ENCODE peak calls at places on chromosome 4, in six cellular contexts. One of them, this sample, is unnamed.

GRCh38 chr4:16783119-16783518 is 115.3 kb downstream of the LDB2 start:
- DNase-seq in hepatocyte: peak; percentile 20
- DNase-seq in WTC11: no peak
- DNase-seq in thyroid gland: no peak
- DNase-seq in endothelial cell: no peak
- DNase-seq in CD14-positive monocyte: no peak
- DNase-seq in this sample: no peak

GRCh38 chr4:5783486-5783885 is 72.5 kb downstream of the EVC start:
- DNase-seq in hepatocyte: no peak
- DNase-seq in WTC11: no peak
- DNase-seq in thyroid gland: no peak
- DNase-seq in endothelial cell: no peak
- DNase-seq in CD14-positive monocyte: no peak
- DNase-seq in this sample: no peak

GRCh38 chr4:143273170-143273917 is 63.3 kb upstream of the GAB1 start:
- DNase-seq in hepatocyte: no peak
- DNase-seq in WTC11: no peak
- DNase-seq in thyroid gland: no peak
- DNase-seq in endothelial cell: no peak
- DNase-seq in CD14-positive monocyte: no peak
- DNase-seq in this sample: no peak

GRCh38 chr4:8230033-8230432 is 30.9 kb downstream of the SH3TC1 start:
- DNase-seq in hepatocyte: no peak
- DNase-seq in WTC11: no peak
- DNase-seq in thyroid gland: no peak
- DNase-seq in endothelial cell: no peak
- DNase-seq in CD14-positive monocyte: no peak
- DNase-seq in this sample: no peak

GRCh38 chr4:88158360-88159136 is at the start of gene ABCG2:
- DNase-seq in hepatocyte: peak; percentile 62
- DNase-seq in WTC11: peak; percentile 60
- DNase-seq in thyroid gland: peak; percentile 10
- DNase-seq in endothelial cell: peak; percentile 31
- DNase-seq in CD14-positive monocyte: no peak
- DNase-seq in this sample: peak; percentile 24

GRCh38 chr4:2042947-2043395 is 16.2 kb upstream of the NAT8L start:
- DNase-seq in hepatocyte: no peak
- DNase-seq in WTC11: no peak
- DNase-seq in thyroid gland: no peak
- DNase-seq in endothelial cell: no peak
- DNase-seq in CD14-positive monocyte: no peak
- DNase-seq in this sample: no peak

GRCh38 chr4:39383690-39384089 is 17.5 kb upstream of the RFC1 start:
- DNase-seq in hepatocyte: no peak
- DNase-seq in WTC11: no peak
- DNase-seq in thyroid gland: no peak
- DNase-seq in endothelial cell: no peak
- DNase-seq in CD14-positive monocyte: no peak
- DNase-seq in this sample: no peak

GRCh38 chr4:99633772-99634171 is 23.9 kb downstream of the C4orf54 start:
- DNase-seq in hepatocyte: no peak
- DNase-seq in WTC11: no peak
- DNase-seq in thyroid gland: no peak
- DNase-seq in endothelial cell: no peak
- DNase-seq in CD14-positive monocyte: no peak
- DNase-seq in this sample: no peak

GRCh38 chr4:5036239-5036638 is 15.0 kb upstream of the STK32B start:
- DNase-seq in hepatocyte: peak; percentile 18
- DNase-seq in WTC11: no peak
- DNase-seq in thyroid gland: no peak
- DNase-seq in endothelial cell: no peak
- DNase-seq in CD14-positive monocyte: no peak
- DNase-seq in this sample: no peak

GRCh38 chr4:61752617-61753016 is 552.5 kb downstream of the ADGRL3 start:
- DNase-seq in hepatocyte: no peak
- DNase-seq in WTC11: no peak
- DNase-seq in thyroid gland: no peak
- DNase-seq in endothelial cell: no peak
- DNase-seq in CD14-positive monocyte: no peak
- DNase-seq in this sample: no peak

GRCh38 chr4:76704133-76704881 is 193.6 kb downstream of the SOWAHB start:
- DNase-seq in hepatocyte: peak; percentile 76
- DNase-seq in WTC11: no peak
- DNase-seq in thyroid gland: no peak
- DNase-seq in endothelial cell: no peak
- DNase-seq in CD14-positive monocyte: no peak
- DNase-seq in this sample: no peak

GRCh38 chr4:6561173-6561516 is 13.8 kb upstream of the MAN2B2 start:
- DNase-seq in hepatocyte: no peak
- DNase-seq in WTC11: no peak
- DNase-seq in thyroid gland: no peak
- DNase-seq in endothelial cell: no peak
- DNase-seq in CD14-positive monocyte: no peak
- DNase-seq in this sample: no peak

GRCh38 chr4:13403326-13403725 is 80.8 kb downstream of the RAB28 start:
- DNase-seq in hepatocyte: no peak
- DNase-seq in WTC11: no peak
- DNase-seq in thyroid gland: no peak
- DNase-seq in endothelial cell: no peak
- DNase-seq in CD14-positive monocyte: no peak
- DNase-seq in this sample: no peak

GRCh38 chr4:81965911-81966310 is 407.9 kb downstream of the HNRNPD start:
- DNase-seq in hepatocyte: no peak
- DNase-seq in WTC11: no peak
- DNase-seq in thyroid gland: no peak
- DNase-seq in endothelial cell: no peak
- DNase-seq in CD14-positive monocyte: no peak
- DNase-seq in this sample: no peak

GRCh38 chr4:15778191-15778741 is at the start of gene CD38:
- DNase-seq in hepatocyte: peak; percentile 16
- DNase-seq in WTC11: peak; percentile 35
- DNase-seq in thyroid gland: peak; percentile 13
- DNase-seq in endothelial cell: peak; percentile 24
- DNase-seq in CD14-positive monocyte: no peak
- DNase-seq in this sample: no peak

GRCh38 chr4:66164869-66165268 is 494.6 kb upstream of the EPHA5 start:
- DNase-seq in hepatocyte: no peak
- DNase-seq in WTC11: no peak
- DNase-seq in thyroid gland: no peak
- DNase-seq in endothelial cell: no peak
- DNase-seq in CD14-positive monocyte: no peak
- DNase-seq in this sample: no peak

GRCh38 chr4:66169341-66169740 is 499.1 kb upstream of the EPHA5 start:
- DNase-seq in hepatocyte: no peak
- DNase-seq in WTC11: no peak
- DNase-seq in thyroid gland: no peak
- DNase-seq in endothelial cell: no peak
- DNase-seq in CD14-positive monocyte: no peak
- DNase-seq in this sample: no peak
- TF ChIP-seq CTCF in hepatocyte: peak; percentile 32
- TF ChIP-seq CTCF in WTC11: no peak
- TF ChIP-seq CTCF in thyroid gland: no peak
- TF ChIP-seq CTCF in endothelial cell: no peak
- TF ChIP-seq CTCF in CD14-positive monocyte: no peak
- TF ChIP-seq CTCF in this sample: peak; percentile 47

GRCh38 chr4:182825003-182825402 is 92.2 kb downstream of the DCTD start:
- DNase-seq in hepatocyte: no peak
- DNase-seq in WTC11: no peak
- DNase-seq in thyroid gland: peak; percentile 70
- DNase-seq in endothelial cell: no peak
- DNase-seq in CD14-positive monocyte: no peak
- DNase-seq in this sample: no peak
- TF ChIP-seq CTCF in hepatocyte: no peak
- TF ChIP-seq CTCF in WTC11: no peak
- TF ChIP-seq CTCF in thyroid gland: no peak
- TF ChIP-seq CTCF in endothelial cell: no peak
- TF ChIP-seq CTCF in CD14-positive monocyte: no peak
- TF ChIP-seq CTCF in this sample: no peak

GRCh38 chr4:20420916-20421315 is 169.2 kb downstream of the SLIT2 start:
- DNase-seq in hepatocyte: no peak
- DNase-seq in WTC11: no peak
- DNase-seq in thyroid gland: no peak
- DNase-seq in endothelial cell: no peak
- DNase-seq in CD14-positive monocyte: no peak
- DNase-seq in this sample: no peak

GRCh38 chr4:20423420-20423819 is 171.7 kb downstream of the SLIT2 start:
- DNase-seq in hepatocyte: no peak
- DNase-seq in WTC11: no peak
- DNase-seq in thyroid gland: no peak
- DNase-seq in endothelial cell: no peak
- DNase-seq in CD14-positive monocyte: no peak
- DNase-seq in this sample: no peak

GRCh38 chr4:20418865-20419451 is 167.3 kb downstream of the SLIT2 start:
- DNase-seq in hepatocyte: peak; percentile 47
- DNase-seq in WTC11: no peak
- DNase-seq in thyroid gland: no peak
- DNase-seq in endothelial cell: no peak
- DNase-seq in CD14-positive monocyte: no peak
- DNase-seq in this sample: no peak

GRCh38 chr4:20421586-20421985 is 169.9 kb downstream of the SLIT2 start:
- DNase-seq in hepatocyte: no peak
- DNase-seq in WTC11: no peak
- DNase-seq in thyroid gland: no peak
- DNase-seq in endothelial cell: no peak
- DNase-seq in CD14-positive monocyte: no peak
- DNase-seq in this sample: no peak

DNA sequence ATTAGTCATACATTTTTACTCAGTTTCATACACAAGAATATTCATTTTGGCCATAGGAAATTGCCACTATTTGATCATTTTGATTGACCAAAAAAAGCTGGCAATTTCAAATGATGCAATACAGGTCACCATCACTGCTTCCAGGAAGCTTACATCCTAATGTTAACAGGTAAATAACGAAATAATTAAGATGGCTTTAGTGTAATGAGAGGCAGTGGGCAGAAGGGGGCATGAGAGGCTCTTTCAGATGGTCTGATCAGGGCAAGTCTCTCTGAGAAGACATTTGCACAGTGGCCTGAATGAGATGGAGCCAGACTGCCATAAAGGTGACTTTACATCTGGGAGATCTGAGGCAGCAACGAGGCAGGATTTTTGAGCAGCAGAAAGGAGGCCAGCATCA is 170.7 kb downstream of the SLIT2 start:
- DNase-seq in hepatocyte: peak; percentile 71
- DNase-seq in WTC11: peak; percentile 71
- DNase-seq in thyroid gland: peak; percentile 5
- DNase-seq in endothelial cell: peak; percentile 69
- DNase-seq in CD14-positive monocyte: no peak
- DNase-seq in this sample: peak; percentile 48
- TF ChIP-seq CTCF in hepatocyte: peak; percentile 63
- TF ChIP-seq CTCF in WTC11: peak; percentile 59
- TF ChIP-seq CTCF in thyroid gland: peak; percentile 39
- TF ChIP-seq CTCF in endothelial cell: peak; percentile 74
- TF ChIP-seq CTCF in CD14-positive monocyte: peak; percentile 46
- TF ChIP-seq CTCF in this sample: peak; percentile 72

GRCh38 chr4:46211406-46211805 is 87.6 kb upstream of the GABRG1 start:
- DNase-seq in hepatocyte: no peak
- DNase-seq in WTC11: no peak
- DNase-seq in thyroid gland: no peak
- DNase-seq in endothelial cell: no peak
- DNase-seq in CD14-positive monocyte: no peak
- DNase-seq in this sample: no peak
- TF ChIP-seq CTCF in hepatocyte: no peak
- TF ChIP-seq CTCF in WTC11: no peak
- TF ChIP-seq CTCF in thyroid gland: no peak
- TF ChIP-seq CTCF in endothelial cell: no peak
- TF ChIP-seq CTCF in CD14-positive monocyte: no peak
- TF ChIP-seq CTCF in this sample: no peak

GRCh38 chr4:57443308-57444243 is 333.4 kb upstream of the IGFBP7 start:
- DNase-seq in hepatocyte: no peak
- DNase-seq in WTC11: no peak
- DNase-seq in thyroid gland: peak; percentile 66
- DNase-seq in endothelial cell: no peak
- DNase-seq in CD14-positive monocyte: no peak
- DNase-seq in this sample: no peak
- TF ChIP-seq CTCF in hepatocyte: no peak
- TF ChIP-seq CTCF in WTC11: no peak
- TF ChIP-seq CTCF in thyroid gland: no peak
- TF ChIP-seq CTCF in endothelial cell: no peak
- TF ChIP-seq CTCF in CD14-positive monocyte: no peak
- TF ChIP-seq CTCF in this sample: no peak

GRCh38 chr4:52657630-52658501 is 1.2 kb downstream of the USP46 start:
- DNase-seq in hepatocyte: peak; percentile 77
- DNase-seq in WTC11: peak; percentile 58
- DNase-seq in thyroid gland: peak; percentile 54
- DNase-seq in endothelial cell: peak; percentile 12
- DNase-seq in CD14-positive monocyte: no peak
- DNase-seq in this sample: no peak
- TF ChIP-seq CTCF in hepatocyte: peak; percentile 6
- TF ChIP-seq CTCF in WTC11: no peak
- TF ChIP-seq CTCF in thyroid gland: no peak
- TF ChIP-seq CTCF in endothelial cell: no peak
- TF ChIP-seq CTCF in CD14-positive monocyte: no peak
- TF ChIP-seq CTCF in this sample: no peak